ENCODE peak calls at places on chromosomes 16 and 17, in four cellular contexts. One of them, this sample, is unnamed.

GRCh38 chr17:77769215-77769614 is 189.3 kb upstream of the TNRC6C start:
- DNase-seq in IMR-90: peak; percentile 6
- DNase-seq in colonic mucosa: no peak
- DNase-seq in transverse colon: no peak
- DNase-seq in this sample: no peak

GRCh38 chr17:5034651-5035050 is 575 bp downstream of the SLC52A1 start:
- DNase-seq in IMR-90: no peak
- DNase-seq in colonic mucosa: no peak
- DNase-seq in transverse colon: no peak
- DNase-seq in this sample: peak; percentile 48

GRCh38 chr16:29876578-29877249 is 13.7 kb upstream of the CDIPT start:
- DNase-seq in transverse colon: no peak
- DNase-seq in colonic mucosa: no peak
- DNase-seq in IMR-90: no peak
- DNase-seq in this sample: peak; percentile 91

GRCh38 chr17:78976907-78977680 is 2.6 kb downstream of the LGALS3BP start:
- DNase-seq in transverse colon: no peak
- DNase-seq in IMR-90: no peak
- DNase-seq in colonic mucosa: no peak
- DNase-seq in this sample: no peak

GRCh38 chr17:49603720-49604119 is 28.0 kb downstream of the NXPH3 start:
- DNase-seq in IMR-90: no peak
- DNase-seq in transverse colon: no peak
- DNase-seq in colonic mucosa: no peak
- DNase-seq in this sample: no peak

GRCh38 chr17:81551458-81552243 is 502 bp downstream of the FAAP100 start:
- DNase-seq in IMR-90: peak; percentile 16
- DNase-seq in transverse colon: peak; percentile 54
- DNase-seq in colonic mucosa: peak; percentile 58
- DNase-seq in this sample: peak; percentile 87

GRCh38 chr16:70394853-70395252 is 44.0 kb downstream of the ST3GAL2 start:
- DNase-seq in transverse colon: no peak
- DNase-seq in colonic mucosa: no peak
- DNase-seq in IMR-90: no peak
- DNase-seq in this sample: no peak

GRCh38 chr17:49815761-49816281 is 27.3 kb downstream of the KAT7 start:
- DNase-seq in IMR-90: no peak
- DNase-seq in colonic mucosa: no peak
- DNase-seq in transverse colon: no peak
- DNase-seq in this sample: peak; percentile 60

GRCh38 chr17:67575325-67575724 is 142.4 kb upstream of the NOL11 start:
- DNase-seq in IMR-90: no peak
- DNase-seq in transverse colon: peak; percentile 22
- DNase-seq in colonic mucosa: no peak
- DNase-seq in this sample: no peak

GRCh38 chr16:85567101-85567866 is 45.8 kb upstream of the GSE1 start:
- DNase-seq in IMR-90: no peak
- DNase-seq in colonic mucosa: peak; percentile 93
- DNase-seq in transverse colon: peak; percentile 89
- DNase-seq in this sample: peak; percentile 81

GRCh38 chr16:74438492-74438979 is 17.3 kb upstream of the CLEC18B start:
- DNase-seq in transverse colon: no peak
- DNase-seq in IMR-90: no peak
- DNase-seq in colonic mucosa: no peak
- DNase-seq in this sample: no peak

GRCh38 chr17:75516619-75517276 is 420 bp downstream of the TSEN54 start:
- DNase-seq in transverse colon: peak; percentile 41
- DNase-seq in IMR-90: no peak
- DNase-seq in colonic mucosa: no peak
- DNase-seq in this sample: no peak

GRCh38 chr17:70405492-70406220 is 236.3 kb downstream of the KCNJ2 start:
- DNase-seq in transverse colon: no peak
- DNase-seq in colonic mucosa: no peak
- DNase-seq in IMR-90: peak; percentile 97
- DNase-seq in this sample: no peak

GRCh38 chr17:7612294-7612640 is 2.4 kb downstream of the FXR2 start:
- DNase-seq in colonic mucosa: no peak
- DNase-seq in IMR-90: no peak
- DNase-seq in transverse colon: no peak
- DNase-seq in this sample: no peak

GRCh38 chr17:7613769-7614421 is 802 bp downstream of the FXR2 start:
- DNase-seq in transverse colon: no peak
- DNase-seq in IMR-90: peak; percentile 50
- DNase-seq in colonic mucosa: no peak
- DNase-seq in this sample: no peak

GRCh38 chr17:7614422-7615264 is at the start of gene FXR2:
- DNase-seq in IMR-90: peak; percentile 100
- DNase-seq in colonic mucosa: peak; percentile 100
- DNase-seq in transverse colon: peak; percentile 100
- DNase-seq in this sample: peak; percentile 100

GRCh38 chr17:7610641-7611040 is 4.1 kb downstream of the FXR2 start:
- DNase-seq in IMR-90: no peak
- DNase-seq in colonic mucosa: no peak
- DNase-seq in transverse colon: no peak
- DNase-seq in this sample: no peak

DNA sequence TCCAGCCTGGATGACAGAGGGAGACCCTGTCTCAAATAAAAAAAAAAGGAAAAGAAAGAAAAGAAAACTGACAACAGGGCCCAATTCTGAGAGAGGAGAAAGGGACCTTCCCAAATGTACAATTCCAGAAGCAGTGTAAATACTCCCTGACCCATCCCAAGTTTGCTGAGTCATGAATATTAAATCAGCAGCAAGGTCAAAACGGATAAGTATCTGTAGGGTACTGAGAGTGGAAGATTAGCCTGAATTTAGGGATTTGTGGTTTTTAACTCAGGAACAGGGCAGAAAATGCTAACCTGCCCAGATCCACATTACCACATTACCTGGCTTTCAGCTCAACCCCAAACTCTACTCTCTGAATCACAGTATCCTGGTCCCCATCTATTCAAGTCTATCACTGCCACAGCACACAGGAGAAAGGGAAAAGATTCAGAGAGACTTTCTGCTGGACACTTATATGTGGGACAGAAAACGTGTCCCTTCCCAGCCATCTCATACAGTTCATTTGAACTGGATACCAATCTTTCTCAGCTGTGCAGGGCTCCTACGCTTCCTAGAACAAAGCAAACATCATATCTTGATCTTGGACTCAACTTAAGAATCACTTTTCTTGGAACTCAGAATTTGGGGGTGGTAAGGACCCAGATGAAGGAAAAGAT is 2.9 kb downstream of the FXR2 start:
- DNase-seq in colonic mucosa: no peak
- DNase-seq in IMR-90: no peak
- DNase-seq in transverse colon: no peak
- DNase-seq in this sample: no peak
- H3K4me3 ChIP-seq in colonic mucosa: no peak overlapping the region
- H3K4me3 ChIP-seq in IMR-90: no peak overlapping the region
- H3K4me3 ChIP-seq in transverse colon: no peak overlapping the region
- H3K4me3 ChIP-seq in this sample: no peak overlapping the region

GRCh38 chr17:60510031-60510430 is 16.0 kb downstream of the APPBP2 start:
- DNase-seq in transverse colon: no peak
- DNase-seq in IMR-90: no peak
- DNase-seq in colonic mucosa: no peak
- DNase-seq in this sample: no peak
- H3K27me3 ChIP-seq in transverse colon: no peaks in the 10 kb centered on the region
- H3K27me3 ChIP-seq in IMR-90: no peaks in the 10 kb centered on the region
- H3K27me3 ChIP-seq in colonic mucosa: no peaks in the 10 kb centered on the region
- H3K27me3 ChIP-seq in this sample: no peaks in the 10 kb centered on the region

GRCh38 chr17:45265823-45266222 is 3.9 kb upstream of the SPATA32 start:
- DNase-seq in IMR-90: peak; percentile 87
- DNase-seq in colonic mucosa: peak; percentile 76
- DNase-seq in transverse colon: peak; percentile 76
- DNase-seq in this sample: no peak
- H3K36me3 ChIP-seq in IMR-90: peaks cover 62% of the 10 kb centered on the region
- H3K36me3 ChIP-seq in colonic mucosa: peaks cover 18% of the 10 kb centered on the region
- H3K36me3 ChIP-seq in transverse colon: peaks cover 1% of the 10 kb centered on the region
- H3K36me3 ChIP-seq in this sample: peaks cover 13% of the 10 kb centered on the region

GRCh38 chr17:35432176-35433074 is at the start of gene SLFN12:
- DNase-seq in transverse colon: peak; percentile 43
- DNase-seq in IMR-90: peak; percentile 98
- DNase-seq in colonic mucosa: peak; percentile 68
- DNase-seq in this sample: peak; percentile 32
- H3K4me3 ChIP-seq in transverse colon: peak within 1 kb of the TSS; percentile 19
- H3K4me3 ChIP-seq in IMR-90: peak within 1 kb of the TSS; percentile 59
- H3K4me3 ChIP-seq in colonic mucosa: peak within 1 kb of the TSS; percentile 30
- H3K4me3 ChIP-seq in this sample: peak within 1 kb of the TSS; percentile 60

GRCh38 chr17:61410100-61410551 is 10.5 kb downstream of the TBX2 start:
- DNase-seq in colonic mucosa: no peak
- DNase-seq in IMR-90: no peak
- DNase-seq in transverse colon: no peak
- DNase-seq in this sample: peak; percentile 62

GRCh38 chr17:61406871-61407210 is 7.2 kb downstream of the TBX2 start:
- DNase-seq in colonic mucosa: no peak
- DNase-seq in transverse colon: no peak
- DNase-seq in IMR-90: no peak
- DNase-seq in this sample: no peak

GRCh38 chr17:61407211-61407911 is 7.7 kb downstream of the TBX2 start:
- DNase-seq in IMR-90: peak; percentile 31
- DNase-seq in transverse colon: no peak
- DNase-seq in colonic mucosa: no peak
- DNase-seq in this sample: peak; percentile 33

GRCh38 chr17:61409301-61410099 is 9.9 kb downstream of the TBX2 start:
- DNase-seq in transverse colon: peak; percentile 54
- DNase-seq in colonic mucosa: peak; percentile 48
- DNase-seq in IMR-90: peak; percentile 78
- DNase-seq in this sample: peak; percentile 92

GRCh38 chr17:61408151-61409041 is 8.8 kb downstream of the TBX2 start:
- DNase-seq in colonic mucosa: no peak
- DNase-seq in IMR-90: peak; percentile 55
- DNase-seq in transverse colon: no peak
- DNase-seq in this sample: peak; percentile 71
- H3K27me3 ChIP-seq in colonic mucosa: peaks cover 78% of the 10 kb centered on the region
- H3K27me3 ChIP-seq in IMR-90: no peaks in the 10 kb centered on the region
- H3K27me3 ChIP-seq in transverse colon: peaks cover 96% of the 10 kb centered on the region
- H3K27me3 ChIP-seq in this sample: peaks cover 99% of the 10 kb centered on the region

GRCh38 chr17:59093145-59093701 is 13.5 kb downstream of the TRIM37 start:
- DNase-seq in colonic mucosa: no peak
- DNase-seq in IMR-90: no peak
- DNase-seq in transverse colon: no peak
- DNase-seq in this sample: no peak

GRCh38 chr17:59093702-59094231 is 12.9 kb downstream of the TRIM37 start:
- DNase-seq in transverse colon: peak; percentile 28
- DNase-seq in colonic mucosa: peak; percentile 36
- DNase-seq in IMR-90: peak; percentile 97
- DNase-seq in this sample: no peak

GRCh38 chr17:59097876-59098275 is 8.8 kb downstream of the TRIM37 start:
- DNase-seq in transverse colon: no peak
- DNase-seq in IMR-90: no peak
- DNase-seq in colonic mucosa: no peak
- DNase-seq in this sample: no peak

GRCh38 chr17:59094921-59095530 is 11.7 kb downstream of the TRIM37 start:
- DNase-seq in IMR-90: no peak
- DNase-seq in transverse colon: no peak
- DNase-seq in colonic mucosa: no peak
- DNase-seq in this sample: no peak
- H3K36me3 ChIP-seq in IMR-90: peaks cover 2% of the 10 kb centered on the region
- H3K36me3 ChIP-seq in transverse colon: no peaks in the 10 kb centered on the region
- H3K36me3 ChIP-seq in colonic mucosa: no peaks in the 10 kb centered on the region
- H3K36me3 ChIP-seq in this sample: no peaks in the 10 kb centered on the region